ENCODE peak calls at places on chromosomes 12 and 14, in ten cellular contexts. J, C, I, T, B, E, R, S, W and X are unnamed samples.

GRCh38 chr12:26692417-26692816 is 140.6 kb downstream of the ITPR2 start:
- DNase-seq in E (no peak), R (no peak), J (no peak), W (no peak), I (no peak), C (no peak), T (no peak), B (no peak), S (no peak), X (no peak)

GRCh38 chr12:32821293-32822089 is 65.8 kb upstream of the YARS2 start:
- DNase-seq in W (no peak), S (no peak), R (no peak), T (no peak), C (no peak), I (no peak), E (no peak), B (no peak), J (no peak), X (no peak)

GRCh38 chr12:122999196-122999946 is 18.9 kb downstream of the ARL6IP4 start:
- DNase-seq in J (no peak), C (no peak), S (no peak), I (peak; percentile 11), B (no peak), T (no peak), E (no peak), W (no peak), R (no peak), X (no peak)

GRCh38 chr12:60494249-60494648 is 898.4 kb downstream of the SLC16A7 start:
- DNase-seq in T (peak; percentile 76), S (no peak), E (peak; percentile 52), J (no peak), I (no peak), B (peak; percentile 52), R (peak; percentile 59), C (no peak), W (no peak), X (peak; percentile 7)

GRCh38 chr14:72732022-72732780 is 161.7 kb downstream of the DPF3 start:
- DNase-seq in E (no peak), R (no peak), B (no peak), C (no peak), W (no peak), I (no peak), S (no peak), T (no peak), J (no peak), X (no peak)

GRCh38 chr14:89382487-89383170 is 34.4 kb downstream of the FOXN3 start:
- DNase-seq in B (no peak), R (no peak), T (no peak), C (no peak), J (no peak), W (no peak), S (no peak), I (no peak), E (no peak), X (no peak)

GRCh38 chr12:64090047-64090446 is 132.0 kb downstream of the KICS2 start:
- DNase-seq in S (no peak), R (no peak), J (no peak), T (no peak), E (no peak), I (no peak), W (no peak), C (no peak), B (no peak), X (no peak)

GRCh38 chr12:19465711-19466110 is 26.4 kb downstream of the AEBP2 start:
- DNase-seq in B (no peak), I (no peak), C (no peak), R (no peak), T (no peak), W (no peak), J (no peak), S (no peak), E (no peak), X (no peak)

GRCh38 chr12:42987216-42987631 is 397.7 kb upstream of the PRICKLE1 start:
- DNase-seq in W (no peak), I (no peak), E (no peak), C (no peak), S (no peak), J (no peak), B (no peak), R (peak; percentile 20), T (no peak), X (no peak)

GRCh38 chr12:42990387-42990786 is 400.8 kb upstream of the PRICKLE1 start:
- DNase-seq in E (no peak), R (no peak), J (no peak), T (no peak), B (peak; percentile 51), W (no peak), C (no peak), S (no peak), I (no peak), X (no peak)

GRCh38 chr12:42981379-42981778 is 391.8 kb upstream of the PRICKLE1 start:
- DNase-seq in E (no peak), B (peak; percentile 64), S (no peak), W (no peak), I (no peak), R (peak; percentile 69), C (no peak), T (no peak), J (no peak), X (no peak)

GRCh38 chr12:42982828-42983227 is 393.3 kb upstream of the PRICKLE1 start:
- DNase-seq in C (no peak), B (no peak), T (no peak), I (no peak), W (no peak), S (no peak), J (no peak), R (no peak), E (no peak), X (no peak)

DNA sequence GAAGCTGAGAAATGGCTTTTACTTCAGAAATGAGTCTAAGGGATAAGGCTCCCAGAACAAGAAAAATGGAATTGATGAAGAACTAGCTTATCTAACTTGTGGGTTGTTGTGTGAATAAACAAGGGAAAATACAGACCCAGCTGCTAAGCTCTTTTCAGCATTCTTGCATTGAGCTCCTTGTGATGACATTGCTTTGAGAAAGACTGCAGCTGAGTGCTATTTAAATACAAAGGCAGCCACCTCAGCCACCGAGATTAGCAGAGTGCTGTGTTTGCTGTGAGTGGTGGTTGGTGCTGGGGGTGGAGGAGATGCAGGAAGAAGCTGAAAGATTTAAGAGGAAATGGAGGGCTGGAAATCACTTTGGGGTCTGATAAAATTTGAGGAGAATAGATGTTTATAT is 396.0 kb upstream of the PRICKLE1 start:
- DNase-seq in T (no peak), E (no peak), S (no peak), B (peak; percentile 99), J (no peak), C (no peak), R (no peak), I (no peak), W (no peak), X (no peak)
- H3K4me3 ChIP-seq in T (no peak overlapping the region), E (no peak overlapping the region), S (no peak overlapping the region), B (no peak overlapping the region), J (no peak overlapping the region), C (no peak overlapping the region), R (no peak overlapping the region), I (no peak overlapping the region), W (no peak overlapping the region), X (no peak overlapping the region)

GRCh38 chr12:1496162-1496925 is 98.0 kb downstream of the FBXL14 start:
- DNase-seq in J (no peak), C (no peak), W (peak; percentile 66), S (no peak), E (no peak), T (peak; percentile 82), B (no peak), I (no peak), R (no peak), X (no peak)
- H3K4me3 ChIP-seq in J (no peak overlapping the region), C (peak overlapping the region; percentile 10), W (peak overlapping the region; percentile 16), S (peak overlapping the region; percentile 41), E (no peak overlapping the region), T (peak overlapping the region; percentile 48), B (no peak overlapping the region), I (peak overlapping the region; percentile 29), R (no peak overlapping the region), X (no peak overlapping the region)

DNA sequence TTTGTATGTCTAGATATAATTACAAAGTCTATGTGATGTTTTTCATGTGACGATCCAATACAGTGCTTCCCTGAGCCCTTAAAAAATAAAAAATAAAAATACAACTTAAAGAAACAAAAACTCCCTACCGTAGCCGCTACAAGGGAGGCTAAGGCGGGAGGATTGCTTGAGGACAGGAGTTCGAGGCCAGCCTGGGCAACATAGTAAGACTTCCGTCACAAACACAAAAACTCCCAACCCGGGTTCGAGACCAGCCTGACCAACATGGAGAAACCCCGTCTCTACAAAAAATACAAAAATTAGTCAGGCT is 669 bp upstream of the CDKN3 start:
- DNase-seq in B (no peak), R (no peak), C (no peak), S (no peak), T (no peak), E (no peak), W (no peak), J (no peak), I (no peak), X (no peak)
- H3K4me3 ChIP-seq in B (no peak overlapping the region), R (peak overlapping the region; percentile 59), C (peak overlapping the region; percentile 49), S (peak overlapping the region; percentile 69), T (peak overlapping the region; percentile 70), E (peak overlapping the region; percentile 78), W (peak overlapping the region; percentile 85), J (peak overlapping the region; percentile 85), I (peak overlapping the region; percentile 88), X (peak overlapping the region; percentile 52)

GRCh38 chr12:57147641-57147944 is 174 bp upstream of the LRP1-AS start:
- DNase-seq in J (no peak), W (no peak), T (peak; percentile 69), B (peak; percentile 47), I (no peak), E (no peak), S (no peak), C (peak; percentile 59), R (peak; percentile 88), X (no peak)

GRCh38 chr12:57148469-57149308 is 1.3 kb upstream of the LRP1-AS start:
- DNase-seq in I (peak; percentile 75), R (peak; percentile 86), W (peak; percentile 77), T (peak; percentile 87), S (no peak), E (no peak), B (no peak), J (no peak), C (peak; percentile 79), X (no peak)

GRCh38 chr12:57146092-57146491 is 1.3 kb downstream of the LRP1-AS start:
- DNase-seq in R (peak; percentile 72), E (no peak), C (no peak), B (no peak), S (no peak), J (no peak), T (peak; percentile 63), W (no peak), I (no peak), X (no peak)

GRCh38 chr12:57145460-57146059 is 1.9 kb downstream of the LRP1-AS start:
- DNase-seq in E (no peak), J (no peak), T (no peak), W (no peak), I (no peak), R (no peak), C (no peak), S (no peak), B (no peak), X (no peak)

DNA sequence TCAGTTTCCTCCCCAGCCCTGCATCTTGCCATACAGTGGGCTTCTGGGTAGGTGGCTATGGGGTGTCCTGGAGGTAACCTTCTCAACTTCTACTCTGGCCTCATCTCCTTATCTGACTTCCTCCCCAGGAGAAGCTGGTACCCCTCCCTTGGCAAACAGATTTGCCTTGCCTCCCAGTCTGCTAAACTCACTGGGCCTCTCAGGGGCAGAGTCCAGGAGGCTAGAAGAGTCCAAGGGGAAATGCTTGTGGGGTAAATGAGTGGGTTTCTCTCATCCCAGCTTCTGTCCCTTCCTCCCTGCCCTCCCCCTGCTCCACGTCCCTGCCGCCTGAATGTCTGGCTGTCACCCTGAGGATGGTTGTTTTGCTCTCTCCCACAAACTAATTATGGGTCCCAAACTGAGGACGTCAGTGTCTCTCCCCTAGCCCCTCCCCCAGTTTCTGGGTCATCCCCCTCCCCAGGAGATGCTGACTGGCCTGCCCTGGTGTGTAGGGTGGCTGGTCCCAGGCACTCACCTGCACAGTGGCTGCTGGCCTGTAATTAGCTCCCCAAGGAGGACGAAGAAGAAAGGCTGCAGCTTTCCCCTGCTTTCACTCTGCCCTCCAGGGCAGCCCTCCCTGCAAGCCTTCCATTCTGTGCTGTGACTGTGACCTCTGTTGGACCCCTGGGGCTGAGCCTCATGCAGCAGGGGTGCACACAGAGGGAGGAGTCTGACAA is at the start of gene LRP1-AS:
- DNase-seq in B (no peak), S (no peak), C (no peak), T (no peak), J (no peak), I (no peak), W (peak; percentile 84), E (no peak), R (no peak), X (no peak)
- H3K4me3 ChIP-seq in B (no peak within 1 kb of the TSS), S (no peak within 1 kb of the TSS), C (no peak within 1 kb of the TSS), T (no peak within 1 kb of the TSS), J (no peak within 1 kb of the TSS), I (no peak within 1 kb of the TSS), W (no peak within 1 kb of the TSS), E (no peak within 1 kb of the TSS), R (no peak within 1 kb of the TSS), X (no peak within 1 kb of the TSS)